ENCODE peak calls at places on chromosomes 6 and 20, in five cellular contexts. F, L, H, V and E are unnamed samples.

GRCh38 chr6:170099387-170099786 is 191.5 kb downstream of the DLL1 start:
- DNase-seq in H (no peak), V (no peak), F (no peak), L (no peak), E (no peak)

GRCh38 chr6:155314092-155314772 is at the start of gene TFB1M:
- DNase-seq in H (peak; percentile 99), V (peak; percentile 97), F (peak; percentile 97), L (peak; percentile 100), E (peak; percentile 98)

GRCh38 chr6:160137989-160138835 is 16.6 kb downstream of the SLC22A1 start:
- DNase-seq in L (peak; percentile 70), F (peak; percentile 65), H (peak; percentile 81), V (peak; percentile 63), E (peak; percentile 72)

GRCh38 chr6:66771626-66772025 is 1064.6 kb upstream of the EYS start:
- DNase-seq in H (peak; percentile 56), L (no peak), V (no peak), F (peak; percentile 0), E (no peak)

GRCh38 chr20:13302647-13303425 is 81.8 kb downstream of the ISM1 start:
- DNase-seq in L (peak; percentile 51), F (peak; percentile 12), V (peak; percentile 10), H (peak; percentile 27), E (peak; percentile 17)

GRCh38 chr6:142210606-142211005 is 63.5 kb downstream of the VTA1 start:
- DNase-seq in F (no peak), H (no peak), V (peak; percentile 20), L (no peak), E (no peak)

GRCh38 chr6:150622941-150623874 is 23.5 kb downstream of the PLEKHG1 start:
- DNase-seq in H (no peak), F (no peak), V (no peak), L (peak; percentile 85), E (no peak)

GRCh38 chr6:22926613-22927348 is 357.4 kb downstream of the HDGFL1 start:
- DNase-seq in L (no peak), V (no peak), F (no peak), H (peak; percentile 72), E (no peak)

GRCh38 chr20:46027245-46027853 is 1.7 kb upstream of the SLC12A5 start:
- DNase-seq in L (peak; percentile 32), H (peak; percentile 69), V (peak; percentile 52), F (peak; percentile 40), E (peak; percentile 63)

GRCh38 chr6:124961784-124962611 is at the start of gene RNF217:
- DNase-seq in H (peak; percentile 83), L (no peak), V (peak; percentile 52), F (peak; percentile 49), E (peak; percentile 57)

GRCh38 chr20:35828434-35828833 is 56.6 kb downstream of the PHF20 start:
- DNase-seq in L (no peak), H (no peak), F (no peak), V (no peak), E (no peak)

GRCh38 chr6:136790411-136791295 is 1.6 kb downstream of the MAP3K5 start:
- DNase-seq in F (no peak), H (no peak), L (no peak), V (no peak), E (no peak)

GRCh38 chr6:130167655-130168054 is 55.1 kb downstream of the SAMD3 start:
- DNase-seq in F (peak; percentile 97), H (peak; percentile 86), V (no peak), L (no peak), E (peak; percentile 65)

GRCh38 chr6:7803219-7803618 is 77.3 kb downstream of the BMP6 start:
- DNase-seq in F (no peak), V (no peak), H (no peak), L (no peak), E (no peak)

GRCh38 chr6:138246650-138247440 is 28.6 kb upstream of the PBOV1 start:
- DNase-seq in L (no peak), F (peak; percentile 12), H (no peak), V (no peak), E (no peak)

GRCh38 chr20:7695622-7696021 is 244.6 kb downstream of the HAO1 start:
- DNase-seq in V (peak; percentile 59), H (peak; percentile 26), F (peak; percentile 15), L (no peak), E (peak; percentile 39)

GRCh38 chr6:132445201-132445951 is 44.1 kb upstream of the MOXD1 start:
- DNase-seq in H (peak; percentile 74), V (peak; percentile 79), L (no peak), F (peak; percentile 84), E (peak; percentile 97)

GRCh38 chr6:156555117-156555516 is 222.1 kb upstream of the ARID1B start:
- DNase-seq in L (no peak), F (no peak), V (no peak), H (no peak), E (no peak)

GRCh38 chr6:150167479-150167873 is 24.6 kb downstream of the PPP1R14C start:
- DNase-seq in V (no peak), H (no peak), L (no peak), F (no peak), E (no peak)

GRCh38 chr6:138175596-138175995 is 13.9 kb downstream of the ARFGEF3 start:
- DNase-seq in V (no peak), L (no peak), F (no peak), H (no peak), E (no peak)

GRCh38 chr6:27547157-27548075 is 74.5 kb upstream of the ZNF184 start:
- DNase-seq in L (peak; percentile 81), F (peak; percentile 67), V (peak; percentile 89), H (peak; percentile 67), E (peak; percentile 74)

GRCh38 chr6:47353822-47354221 is 44.1 kb upstream of the TNFRSF21 start:
- DNase-seq in H (peak; percentile 80), F (peak; percentile 7), L (no peak), V (no peak), E (no peak)

GRCh38 chr6:43952746-43953145 is 174.5 kb downstream of the MRPL14 start:
- DNase-seq in F (no peak), L (peak; percentile 28), V (no peak), H (no peak), E (no peak)

GRCh38 chr20:37395411-37395800 is 49.5 kb downstream of the SRC start:
- DNase-seq in H (no peak), L (no peak), F (no peak), V (no peak), E (no peak)

GRCh38 chr6:7991992-7992815 is 72.0 kb downstream of the BLOC1S5 start:
- DNase-seq in F (peak; percentile 69), L (peak; percentile 79), V (peak; percentile 91), H (peak; percentile 94), E (peak; percentile 81)

GRCh38 chr6:10627800-10628199 is 66.6 kb downstream of the C6orf52 start:
- DNase-seq in H (no peak), F (no peak), L (no peak), V (no peak), E (no peak)
- H3K4me3 ChIP-seq in H (no peak overlapping the region), F (no peak overlapping the region), L (no peak overlapping the region), V (no peak overlapping the region), E (no peak overlapping the region)

DNA sequence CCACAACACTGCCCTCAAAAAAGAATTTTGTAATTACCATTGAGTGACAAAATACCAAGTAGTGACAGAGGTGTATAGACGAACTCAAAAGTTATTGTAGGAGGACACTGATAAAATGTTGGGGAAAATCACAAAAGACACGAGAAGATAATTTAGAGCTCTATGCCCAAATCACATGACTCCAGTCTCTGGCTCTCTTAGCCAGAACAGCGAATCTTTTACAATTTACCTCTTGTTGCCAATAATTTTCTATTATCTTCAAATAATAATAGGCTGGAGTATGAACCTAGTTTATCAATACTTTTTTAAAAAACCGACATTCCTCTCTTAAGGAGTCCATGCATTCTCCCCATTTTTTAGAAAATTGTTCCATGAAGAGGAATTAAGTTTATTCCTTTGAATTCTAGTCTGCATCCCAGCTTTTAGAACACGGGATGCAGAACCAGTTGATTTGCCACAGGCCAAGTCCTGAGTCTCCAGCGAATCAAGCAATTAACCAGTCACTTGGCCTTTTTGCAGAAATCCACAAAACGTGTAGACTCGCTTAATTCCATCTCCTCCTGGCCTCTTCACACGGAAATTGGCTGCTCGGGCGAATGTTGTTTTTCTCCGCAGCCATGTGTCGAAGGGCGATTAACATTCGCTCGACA is 507 bp upstream of the RIPPLY2 start:
- DNase-seq in L (no peak), F (no peak), V (no peak), H (peak; percentile 5), E (no peak)
- H3K4me3 ChIP-seq in L (no peak overlapping the region), F (peak overlapping the region; percentile 44), V (peak overlapping the region; percentile 60), H (peak overlapping the region; percentile 50), E (peak overlapping the region; percentile 55)

GRCh38 chr6:104522533-104522932 is 337.2 kb downstream of the HACE1 start:
- DNase-seq in H (no peak), F (no peak), V (no peak), L (no peak), E (no peak)

GRCh38 chr6:104526383-104526782 is 333.3 kb downstream of the HACE1 start:
- DNase-seq in H (peak; percentile 59), V (no peak), F (no peak), L (no peak), E (no peak)

GRCh38 chr6:104527311-104527710 is 332.4 kb downstream of the HACE1 start:
- DNase-seq in H (no peak), L (no peak), F (no peak), V (no peak), E (no peak)

GRCh38 chr6:104527761-104528415 is 331.8 kb downstream of the HACE1 start:
- DNase-seq in H (peak; percentile 72), F (peak; percentile 8), V (peak; percentile 36), L (peak; percentile 11), E (peak; percentile 31)

DNA sequence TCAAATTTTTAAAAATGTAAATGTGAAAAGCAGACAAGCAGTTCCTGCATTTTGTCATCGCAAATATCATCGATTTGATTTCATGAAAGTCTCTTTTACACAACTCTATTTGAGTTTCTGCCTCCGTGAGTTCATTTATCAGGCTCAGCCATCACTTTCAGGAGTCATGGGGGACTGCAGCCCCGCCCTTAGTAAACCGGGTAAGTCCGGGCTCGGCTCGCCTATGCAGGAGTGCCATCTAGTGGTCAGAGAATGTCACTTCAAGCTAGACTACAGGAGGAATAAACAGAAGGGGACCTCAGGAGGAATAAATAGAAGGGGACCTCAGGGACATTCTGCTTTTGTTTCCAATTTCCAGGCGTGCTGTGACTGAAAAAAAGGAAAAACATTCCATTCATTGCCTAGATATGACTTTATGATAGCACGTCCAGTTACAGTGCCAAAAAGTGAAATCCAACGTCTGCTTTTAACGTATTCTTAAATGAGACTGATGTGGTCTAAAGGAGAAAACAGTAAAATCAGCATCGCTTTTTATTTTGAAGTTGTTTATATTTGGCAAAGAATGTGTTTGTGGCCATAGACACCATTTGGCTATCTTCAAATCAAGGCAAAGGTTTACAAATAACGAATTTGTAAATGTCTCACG is 333.9 kb downstream of the HACE1 start:
- DNase-seq in F (peak; percentile 66), L (peak; percentile 82), V (peak; percentile 79), H (peak; percentile 89), E (peak; percentile 76)
- H3K4me3 ChIP-seq in F (no peak overlapping the region), L (no peak overlapping the region), V (peak overlapping the region; percentile 1), H (no peak overlapping the region), E (peak overlapping the region; percentile 32)

DNA sequence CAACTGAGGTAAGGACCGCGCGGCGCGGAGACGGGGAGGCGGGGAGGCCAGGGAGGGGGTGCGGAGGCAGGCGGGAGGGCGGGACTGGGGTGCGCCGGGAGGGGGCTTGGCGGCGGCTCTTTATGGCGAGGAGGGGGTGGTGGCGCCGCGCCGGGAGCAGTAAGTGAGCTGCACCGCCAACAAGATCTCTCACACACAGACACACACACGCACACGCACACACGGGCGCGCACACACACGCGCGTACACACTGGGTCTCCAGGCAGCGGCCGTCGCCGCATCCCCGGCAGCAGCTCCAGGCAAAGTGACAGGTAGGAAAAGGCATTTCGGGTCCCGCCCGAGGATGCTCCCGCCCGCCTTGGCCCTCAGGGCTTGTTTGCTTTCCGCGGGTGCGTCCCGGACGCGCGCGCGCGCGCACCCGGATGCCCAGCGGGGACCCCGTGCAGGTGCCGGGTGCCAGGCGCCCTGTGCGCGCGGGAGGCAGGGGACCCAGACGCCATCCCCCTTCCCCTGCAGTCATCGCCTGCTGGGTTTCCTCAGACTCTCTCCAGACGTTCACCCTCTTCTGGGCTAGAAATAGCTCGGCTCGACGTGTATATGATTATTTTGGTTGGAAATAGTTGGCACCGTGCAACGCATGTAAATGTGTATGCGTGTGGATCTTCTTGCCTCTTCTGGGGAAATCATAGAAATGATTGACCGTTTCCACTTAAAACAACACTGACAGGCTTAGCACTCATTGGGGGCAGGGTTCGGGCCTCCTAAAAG is at the start of gene PLCB4:
- DNase-seq in F (peak; percentile 19), V (peak; percentile 10), L (no peak), H (peak; percentile 34), E (peak; percentile 25)
- H3K4me3 ChIP-seq in F (peak within 1 kb of the TSS; percentile 61), V (peak within 1 kb of the TSS; percentile 80), L (no peak within 1 kb of the TSS), H (peak within 1 kb of the TSS; percentile 96), E (peak within 1 kb of the TSS; percentile 72)